ENCODE peak calls at places on chromosomes 5 and 9, in five cellular contexts. K is activated gamma-delta T cell treated with anti-CD3 and anti-CD28 coated beads, Interleukin-2, amount 50 U/mL, for 16 hours; F is natural killer cell; R is occipital lobe; O is GM13977. E is an unnamed sample.
A peak's percentile ranks its signal among the peaks of the same experiment; 100 is the strongest.

GRCh38 chr5:106691701-106692100 is 979.0 kb downstream of the EFNA5 start:
- DNase-seq in K (no peak), O (no peak), R (no peak), F (no peak), E (peak; percentile 8)

GRCh38 chr5:168974081-168974480 is 326.9 kb downstream of the SLIT3 start:
- DNase-seq in F (no peak), R (no peak), K (no peak), O (no peak), E (no peak)

GRCh38 chr5:103425686-103426454 is 136.7 kb downstream of the NUDT12 start:
- DNase-seq in O (no peak), R (no peak), F (no peak), K (no peak), E (no peak)

GRCh38 chr9:131259432-131259885 is 16.9 kb downstream of the FAM78A start:
- DNase-seq in F (no peak), R (no peak), K (no peak), O (no peak), E (no peak)

GRCh38 chr5:84113246-84114118 is 271.2 kb downstream of the EDIL3 start:
- DNase-seq in O (no peak), R (no peak), F (no peak), K (no peak), E (peak; percentile 55)

GRCh38 chr5:6483880-6484382 is 35.3 kb downstream of the UBE2QL1 start:
- DNase-seq in R (no peak), O (peak; percentile 86), F (no peak), K (no peak), E (no peak)

GRCh38 chr9:137220317-137221094 is 1.5 kb downstream of the RNF208 start:
- DNase-seq in R (no peak), O (no peak), K (no peak), F (no peak), E (no peak)

GRCh38 chr5:18744990-18745590 is 1110.8 kb downstream of the TAF11L14 start:
- DNase-seq in R (no peak), O (no peak), K (no peak), F (no peak), E (no peak)

GRCh38 chr5:150660108-150660831 is 781 bp upstream of the MYOZ3 start:
- DNase-seq in F (no peak), K (no peak), O (no peak), R (no peak), E (no peak)

GRCh38 chr5:169801324-169801777 is 164.3 kb downstream of the DOCK2 start:
- DNase-seq in F (no peak), R (no peak), O (no peak), K (no peak), E (peak; percentile 94)

GRCh38 chr9:87798276-87798833 is 72.4 kb downstream of the CTSL start:
- DNase-seq in O (no peak), R (no peak), F (no peak), K (no peak), E (no peak)

GRCh38 chr5:168393773-168394172 is 92.5 kb upstream of the RARS1 start:
- DNase-seq in F (no peak), K (no peak), O (no peak), R (no peak), E (no peak)

GRCh38 chr5:83844320-83845068 is 123.8 kb upstream of the HAPLN1 start:
- DNase-seq in O (peak; percentile 66), K (peak; percentile 0), F (no peak), R (no peak), E (peak; percentile 56)

GRCh38 chr5:109399092-109399759 is 10.5 kb downstream of the PJA2 start:
- DNase-seq in O (no peak), F (no peak), R (no peak), K (no peak), E (no peak)

GRCh38 chr5:153900703-153901395 is 137.9 kb downstream of the FAM114A2 start:
- DNase-seq in O (no peak), K (no peak), R (no peak), F (no peak), E (peak; percentile 69)

GRCh38 chr5:177302354-177303110 is 987 bp downstream of the RAB24 start:
- DNase-seq in K (no peak), O (no peak), R (no peak), F (no peak), E (peak; percentile 23)

GRCh38 chr9:23492126-23493002 is 333.7 kb downstream of the ELAVL2 start:
- DNase-seq in F (no peak), O (peak; percentile 18), K (no peak), R (no peak), E (peak; percentile 80)

GRCh38 chr5:36060516-36060885 is 6.2 kb downstream of the UGT3A2 start:
- DNase-seq in R (no peak), K (no peak), F (no peak), O (no peak), E (no peak)

GRCh38 chr5:54514841-54515432 is 2.6 kb upstream of the SNX18 start:
- DNase-seq in F (no peak), R (no peak), K (no peak), O (no peak), E (no peak)

GRCh38 chr9:121445986-121446385 is 53.7 kb downstream of the GGTA1 start:
- DNase-seq in O (no peak), K (no peak), R (no peak), F (no peak), E (no peak)

GRCh38 chr9:84218322-84218721 is 122.2 kb downstream of the SLC28A3 start:
- DNase-seq in O (no peak), R (peak; percentile 5), F (no peak), K (no peak), E (no peak)

GRCh38 chr5:67245259-67245846 is 48.8 kb upstream of the CD180 start:
- DNase-seq in R (no peak), O (no peak), F (no peak), K (no peak), E (no peak)

E was measured in epithelial cell of esophagus.